ENCODE peak calls at places on chromosomes 11 and 22, in nine cellular contexts. V, Q, Y, Z, A, C, H, W and X are unnamed samples.
A peak's percentile ranks its signal among the peaks of the same experiment; 100 is the strongest.

GRCh38 chr11:17526326-17526725 is 17.9 kb downstream of the USH1C start:
- DNase-seq in Y (no peak), Z (no peak), A (no peak), C (no peak), W (no peak), V (no peak), H (no peak), Q (no peak), X (no peak)

GRCh38 chr11:72222106-72222891 is 2.3 kb upstream of the INPPL1 start:
- DNase-seq in C (no peak), V (no peak), Q (no peak), W (no peak), Y (no peak), Z (no peak), H (no peak), A (no peak), X (no peak)

GRCh38 chr11:11588890-11589289 is 32.9 kb downstream of the GALNT18 start:
- DNase-seq in C (no peak), W (no peak), H (peak; percentile 25), A (no peak), Q (no peak), Z (no peak), V (no peak), Y (no peak), X (no peak)

GRCh38 chr22:30754971-30755759 is 60.5 kb downstream of the OSBP2 start:
- DNase-seq in Y (peak; percentile 61), H (peak; percentile 91), W (peak; percentile 41), V (no peak), Q (peak; percentile 75), A (no peak), C (peak; percentile 91), Z (peak; percentile 22), X (peak; percentile 37)

GRCh38 chr22:50693462-50693861 is 20.8 kb downstream of the SHANK3 start:
- DNase-seq in C (no peak), A (no peak), Y (no peak), W (no peak), Z (no peak), H (no peak), Q (no peak), V (no peak), X (no peak)

GRCh38 chr11:33808228-33808828 is 34.0 kb upstream of the FBXO3 start:
- DNase-seq in W (peak; percentile 87), C (peak; percentile 87), Q (peak; percentile 63), Y (peak; percentile 63), H (peak; percentile 77), A (peak; percentile 91), V (peak; percentile 85), Z (peak; percentile 68), X (peak; percentile 23)

GRCh38 chr11:78840623-78841022 is 266.0 kb upstream of the NARS2 start:
- DNase-seq in Q (no peak), V (no peak), W (no peak), Z (no peak), H (peak; percentile 74), Y (peak; percentile 48), A (no peak), C (peak; percentile 83), X (no peak)

GRCh38 chr11:215581-216037 is 8.1 kb downstream of the RIC8A start:
- DNase-seq in C (peak; percentile 45), W (no peak), Q (no peak), V (no peak), A (peak; percentile 51), H (peak; percentile 36), Z (no peak), Y (no peak), X (no peak)

GRCh38 chr22:17120711-17121234 is 387 bp downstream of the TMEM121B start:
- DNase-seq in Y (no peak), Z (no peak), W (no peak), C (peak; percentile 40), Q (peak; percentile 8), H (peak; percentile 46), V (no peak), A (no peak), X (no peak)

GRCh38 chr11:43504316-43504950 is 145.7 kb downstream of the TTC17 start:
- DNase-seq in V (no peak), H (peak; percentile 60), Y (no peak), W (peak; percentile 61), Z (no peak), A (no peak), C (peak; percentile 41), Q (peak; percentile 7), X (no peak)

DNA sequence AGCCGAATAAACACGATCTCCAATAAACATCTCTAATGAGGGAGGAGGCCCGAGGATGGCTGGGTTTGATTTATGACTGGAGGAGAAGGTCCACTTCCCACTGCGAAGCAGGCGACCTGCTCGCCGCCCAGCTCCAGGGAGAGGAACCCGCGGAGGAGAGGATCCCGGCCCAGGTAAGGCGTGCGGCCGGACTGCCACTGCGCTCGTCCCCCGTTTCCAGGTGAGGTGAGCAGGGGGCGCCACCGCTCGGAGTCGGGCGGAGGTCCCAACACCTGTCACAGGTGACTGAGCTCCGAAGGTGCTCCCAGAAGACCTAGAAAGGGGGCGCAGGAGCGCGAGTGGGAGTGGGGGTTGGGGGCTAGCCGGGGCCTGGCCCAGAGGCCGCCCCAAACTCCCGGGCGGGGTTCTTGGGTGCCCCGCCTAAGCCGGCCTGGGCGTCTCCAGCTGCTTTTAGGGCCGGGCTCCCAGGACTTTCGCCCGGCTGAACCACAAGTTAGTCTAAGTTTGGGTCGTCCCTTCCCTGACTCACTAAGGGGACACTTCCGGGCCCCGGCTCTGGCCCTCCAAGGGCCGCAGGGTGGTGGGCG is 5.4 kb upstream of the PAX6 start:
- DNase-seq in Q (no peak), V (no peak), H (no peak), Y (no peak), C (no peak), W (no peak), Z (no peak), A (no peak), X (no peak)
- H3K4me3 ChIP-seq in Q (no peak overlapping the region), V (no peak overlapping the region), H (peak overlapping the region; percentile 51), Y (no peak overlapping the region), C (no peak overlapping the region), W (no peak overlapping the region), Z (peak overlapping the region; percentile 35), A (peak overlapping the region; percentile 38), X (peak overlapping the region; percentile 56)

GRCh38 chr11:130464289-130464812 is 15.9 kb downstream of the ADAMTS15 start:
- DNase-seq in W (no peak), Z (no peak), Q (peak; percentile 60), V (no peak), A (no peak), H (no peak), Y (no peak), C (peak; percentile 34), X (no peak)
- H3K4me3 ChIP-seq in W (no peak overlapping the region), Z (no peak overlapping the region), Q (no peak overlapping the region), V (no peak overlapping the region), A (no peak overlapping the region), H (no peak overlapping the region), Y (no peak overlapping the region), C (no peak overlapping the region), X (no peak overlapping the region)

DNA sequence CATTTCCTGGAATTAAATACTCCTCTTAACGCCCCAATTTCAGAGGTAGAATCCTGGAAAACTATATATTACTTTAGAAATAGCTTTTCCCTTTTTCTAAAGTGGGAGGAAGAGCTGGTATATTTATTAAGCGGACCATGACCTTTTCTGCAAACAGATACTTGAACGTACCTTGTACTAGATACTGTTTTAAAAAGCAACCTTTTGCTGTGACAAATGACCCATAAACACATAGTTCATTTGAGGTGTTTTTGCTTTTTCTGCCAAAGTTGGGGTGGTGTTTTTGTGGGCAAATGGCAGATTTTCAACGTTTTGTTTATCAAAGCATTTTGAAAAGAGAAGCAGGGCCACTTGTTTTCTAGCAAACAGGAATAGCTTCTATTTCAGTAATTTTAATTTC is 2.2 kb downstream of the FBXO7 start:
- DNase-seq in A (no peak), W (no peak), C (no peak), V (no peak), Z (no peak), Q (no peak), H (no peak), Y (no peak), X (no peak)
- H3K4me3 ChIP-seq in A (peak overlapping the region; percentile 76), W (peak overlapping the region; percentile 59), C (peak overlapping the region; percentile 87), V (peak overlapping the region; percentile 80), Z (peak overlapping the region; percentile 72), Q (peak overlapping the region; percentile 28), H (peak overlapping the region; percentile 86), Y (peak overlapping the region; percentile 90), X (peak overlapping the region; percentile 74)

GRCh38 chr11:112280268-112281126 is 19.8 kb upstream of the PLET1 start:
- DNase-seq in H (peak; percentile 92), V (peak; percentile 66), W (peak; percentile 54), Y (peak; percentile 63), Z (peak; percentile 76), Q (peak; percentile 75), C (peak; percentile 89), A (peak; percentile 83), X (no peak)
- H3K4me3 ChIP-seq in H (peak overlapping the region; percentile 76), V (peak overlapping the region; percentile 51), W (peak overlapping the region; percentile 40), Y (peak overlapping the region; percentile 55), Z (peak overlapping the region; percentile 67), Q (peak overlapping the region; percentile 51), C (peak overlapping the region; percentile 65), A (peak overlapping the region; percentile 54), X (peak overlapping the region; percentile 49)

DNA sequence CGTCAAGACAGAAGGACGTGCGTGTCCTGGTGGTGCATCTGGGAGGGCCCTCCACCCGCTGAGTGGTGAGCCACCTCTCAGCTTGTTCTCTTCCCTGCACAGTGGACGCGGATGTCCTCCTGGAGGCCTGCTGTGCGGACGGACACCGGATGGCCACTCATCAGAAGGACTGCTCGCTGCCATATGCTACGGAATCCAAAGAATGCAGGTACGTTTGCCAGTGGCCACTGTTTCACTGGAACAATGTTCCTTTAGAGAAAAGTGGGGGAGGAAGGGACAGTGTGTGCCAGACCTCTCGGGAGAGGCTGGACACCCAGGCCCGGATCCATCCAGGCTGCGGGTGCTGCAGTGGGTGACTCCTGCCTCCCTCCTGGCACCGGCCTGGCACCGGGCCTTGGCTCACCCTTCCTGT is 15.9 kb downstream of the FBLN1 start:
- DNase-seq in Y (no peak), W (no peak), H (peak; percentile 36), Q (peak; percentile 76), Z (no peak), A (no peak), V (no peak), C (no peak), X (no peak)
- H3K4me3 ChIP-seq in Y (no peak overlapping the region), W (no peak overlapping the region), H (no peak overlapping the region), Q (no peak overlapping the region), Z (no peak overlapping the region), A (no peak overlapping the region), V (no peak overlapping the region), C (no peak overlapping the region), X (no peak overlapping the region)